ENCODE peak calls at places on chromosomes 12 and 14, in four cellular contexts. V, K, Q and C are unnamed samples.

GRCh38 chr14:97602438-97603117 is 805.4 kb downstream of the VRK1 start:
- DNase-seq in V (no peak), K (no peak), Q (no peak), C (no peak)

GRCh38 chr12:48105321-48105866 is 485 bp downstream of the SENP1 start:
- DNase-seq in V (no peak), K (no peak), Q (peak), C (peak)

GRCh38 chr14:28375295-28375694 is 391.3 kb upstream of the FOXG1 start:
- DNase-seq in V (peak), K (peak), Q (peak), C (peak)

GRCh38 chr14:72925171-72925759 is 999 bp upstream of the DCAF4 start:
- DNase-seq in V (no peak), K (peak), Q (no peak), C (no peak)

GRCh38 chr12:80135624-80136023 is 36.3 kb downstream of the OTOGL start:
- DNase-seq in V (no peak), K (no peak), Q (no peak), C (no peak)

GRCh38 chr14:53570411-53571387 is 385.9 kb downstream of the BMP4 start:
- DNase-seq in V (no peak), K (no peak), Q (no peak), C (no peak)

GRCh38 chr12:68367903-68368302 is 35.7 kb upstream of the MDM1 start:
- DNase-seq in V (peak), K (no peak), Q (no peak), C (peak)

GRCh38 chr14:91796622-91797347 is 64.9 kb upstream of the CATSPERB start:
- DNase-seq in V (peak), K (no peak), Q (peak), C (peak)

GRCh38 chr12:13986031-13986430 is 4.6 kb upstream of the GRIN2B start:
- DNase-seq in V (no peak), K (no peak), Q (no peak), C (no peak)

GRCh38 chr14:95319312-95320075 is at the start of gene CLMN:
- DNase-seq in V (peak), K (peak), Q (peak), C (peak)

GRCh38 chr14:20434701-20435453 is 1.1 kb downstream of the KLHL33 start:
- DNase-seq in V (peak), K (peak), Q (peak), C (no peak)
- H3K4me3 ChIP-seq in V (peak), K (peak), Q (no peak), C (no peak)

GRCh38 chr12:54460317-54460935 is 13.0 kb downstream of the GTSF1 start:
- DNase-seq in V (no peak), K (no peak), Q (no peak), C (no peak)
- TF ChIP-seq CTCF in V (no peak), K (no peak), Q (no peak), C (no peak)

DNA sequence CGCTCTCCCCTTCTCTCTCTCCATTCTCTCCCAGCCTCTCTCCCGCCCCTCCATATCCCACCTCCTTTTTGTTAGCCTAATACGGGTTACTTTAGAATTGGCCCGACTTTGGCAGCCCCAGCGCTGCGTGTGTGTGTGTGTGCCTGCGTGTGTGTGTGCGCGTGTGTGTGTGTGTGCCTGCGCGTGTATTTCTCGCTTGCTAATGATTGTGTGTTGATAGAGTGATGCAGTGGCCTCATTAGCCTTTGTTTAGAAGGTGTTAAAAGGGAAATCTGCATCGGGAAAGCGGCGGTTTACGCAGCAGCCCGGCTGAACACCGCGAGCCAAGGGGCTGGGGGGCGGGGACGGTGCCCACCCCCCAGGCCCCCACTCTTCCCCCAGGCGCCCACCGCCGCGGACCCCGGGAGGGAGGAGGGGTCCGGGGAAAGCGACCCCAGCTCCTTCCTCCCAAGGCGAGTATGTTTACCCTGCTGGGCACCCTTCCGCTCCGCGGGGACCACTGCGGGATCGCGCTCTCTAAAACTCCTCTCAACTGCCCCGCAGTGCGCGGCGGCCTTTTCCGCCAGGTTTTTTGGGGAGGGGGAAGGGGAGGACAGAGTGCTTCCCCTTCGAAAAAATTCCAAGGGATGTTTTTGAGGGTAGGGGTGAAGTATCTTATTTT is 6.8 kb upstream of the LHX5 start:
- DNase-seq in V (no peak), K (no peak), Q (no peak), C (no peak)
- H3K4me3 ChIP-seq in V (no peak), K (no peak), Q (no peak), C (no peak)

DNA sequence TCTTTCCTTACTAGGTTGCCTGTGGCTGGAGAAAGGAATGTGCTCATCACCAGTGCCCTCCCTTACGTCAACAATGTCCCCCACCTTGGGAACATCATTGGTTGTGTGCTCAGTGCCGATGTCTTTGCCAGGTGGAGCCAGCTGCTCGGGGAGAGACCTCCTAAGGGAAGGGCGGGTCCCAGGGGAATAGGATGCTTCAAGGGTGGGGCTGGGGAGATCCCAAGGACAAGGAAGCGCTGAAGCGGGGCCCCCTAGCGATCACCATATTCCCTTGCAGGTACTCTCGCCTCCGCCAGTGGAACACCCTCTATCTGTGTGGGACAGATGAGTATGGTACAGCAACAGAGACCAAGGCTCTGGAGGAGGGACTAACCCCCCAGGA is 10.3 kb downstream of the MARS1 start:
- DNase-seq in V (no peak), K (no peak), Q (no peak), C (no peak)
- TF ChIP-seq CTCF in V (peak), K (no peak), Q (no peak), C (no peak)

DNA sequence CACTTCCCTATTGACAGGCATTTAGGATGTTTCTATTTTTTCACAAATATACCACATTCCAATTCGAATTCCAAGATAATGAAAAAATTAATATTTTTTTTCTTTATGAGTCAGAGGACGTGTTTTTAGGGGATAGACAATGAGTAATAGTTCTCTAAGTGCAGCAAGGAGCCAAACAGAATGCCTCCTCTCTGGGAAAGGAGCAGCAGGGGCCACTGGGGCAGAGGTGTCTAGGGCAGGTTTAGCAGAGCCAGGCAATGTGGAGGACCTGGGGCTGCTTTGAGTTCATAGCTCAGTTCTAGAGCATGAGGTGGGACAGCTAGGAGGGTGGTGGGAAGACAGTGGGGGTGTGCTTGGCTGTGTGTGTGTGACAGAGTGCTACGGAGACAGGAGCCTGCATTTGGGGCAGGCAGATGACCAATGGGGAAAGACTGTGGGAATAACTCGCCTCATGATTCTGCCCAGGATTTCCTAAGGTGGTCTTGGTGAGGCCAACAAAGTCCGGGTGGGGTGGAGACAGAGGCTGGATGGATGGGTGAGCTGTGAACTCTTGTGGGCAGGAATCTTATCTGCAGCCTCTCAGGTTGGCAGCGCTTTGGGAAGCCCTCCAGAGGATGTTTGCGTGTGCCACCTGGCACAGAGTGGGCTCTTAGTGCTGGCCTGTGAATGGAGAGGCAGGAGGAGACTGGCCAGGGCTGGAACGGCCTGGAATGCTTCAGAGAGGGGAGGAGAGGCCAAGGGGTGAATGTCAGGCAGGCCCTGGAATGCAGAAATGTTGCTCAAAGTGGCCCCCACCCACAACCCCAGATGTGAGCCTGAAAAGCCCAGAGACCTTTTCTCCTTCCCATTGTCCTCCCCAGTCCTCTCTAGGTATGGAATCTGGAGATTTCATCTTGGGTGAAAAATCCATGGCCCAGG is 2.4 kb upstream of the KRT7 start:
- DNase-seq in V (peak), K (no peak), Q (peak), C (peak)
- H3K4me3 ChIP-seq in V (no peak), K (no peak), Q (no peak), C (no peak)

DNA sequence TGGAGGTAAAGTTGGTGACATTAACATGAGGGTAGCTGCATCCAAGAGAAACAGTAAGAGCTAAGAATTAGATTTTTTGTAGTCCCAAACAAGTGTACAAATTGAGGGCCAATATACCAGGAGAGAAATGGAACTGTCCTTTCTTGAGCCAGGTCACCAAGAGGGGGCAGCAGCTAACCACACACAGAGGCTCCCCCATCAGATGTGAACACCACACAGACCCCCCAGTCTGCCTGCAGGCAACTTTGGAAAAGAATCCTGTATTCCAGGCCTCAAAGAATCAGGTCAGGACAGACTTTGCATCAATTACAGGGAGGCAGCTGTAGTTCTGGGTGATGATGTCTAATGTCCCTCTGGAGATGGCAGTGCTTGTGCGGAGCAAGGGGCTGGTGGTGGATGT is 77.9 kb downstream of the SPTB start:
- DNase-seq in V (peak), K (peak), Q (peak), C (peak)
- TF ChIP-seq CTCF in V (peak), K (peak), Q (peak), C (peak)

DNA sequence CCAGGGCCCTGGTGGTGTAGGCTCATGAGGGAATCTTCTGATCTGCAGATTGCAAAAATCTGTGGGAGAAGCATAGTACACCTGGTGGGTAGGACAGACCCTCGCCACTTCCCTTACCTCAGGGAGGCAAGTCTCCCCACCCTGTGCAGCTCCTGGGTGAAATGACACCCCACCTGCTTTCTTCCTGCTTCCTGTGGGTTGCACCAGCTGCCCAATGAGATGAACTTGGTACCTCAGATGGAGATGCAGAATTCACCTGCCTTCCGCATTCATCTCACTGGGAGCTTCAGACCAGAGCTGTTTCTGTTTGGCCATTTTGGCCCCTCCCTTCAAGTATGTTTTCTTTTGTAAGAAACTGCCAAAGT is 4.7 kb downstream of the CLEC2D start:
- DNase-seq in V (no peak), K (no peak), Q (no peak), C (no peak)
- H3K4me3 ChIP-seq in V (no peak), K (no peak), Q (no peak), C (no peak)